ENCODE peak calls at places on chromosomes 13 and 19, in six cellular contexts. C, B, X, K, G and L are unnamed samples.

GRCh38 chr19:39407644-39408391 is 1.2 kb downstream of the ZFP36 start:
- DNase-seq in C (peak; percentile 76), G (peak; percentile 74), X (no peak), K (peak; percentile 92), B (peak; percentile 54), L (peak; percentile 80)

GRCh38 chr13:98482476-98483444 is 94.1 kb downstream of the STK24 start:
- DNase-seq in X (no peak), C (peak; percentile 22), B (no peak), G (no peak), K (peak; percentile 41), L (no peak)

GRCh38 chr19:16118489-16119033 is 6.9 kb downstream of the RAB8A start:
- DNase-seq in C (peak; percentile 65), G (no peak), X (no peak), B (no peak), K (peak; percentile 80), L (no peak)

GRCh38 chr13:43786766-43787517 is at the start of gene ENOX1:
- DNase-seq in B (peak; percentile 67), K (peak; percentile 37), C (peak; percentile 37), X (peak; percentile 38), G (no peak), L (no peak)

GRCh38 chr19:38734426-38735256 is 9.6 kb downstream of the CAPN12 start:
- DNase-seq in X (peak; percentile 58), B (no peak), C (peak; percentile 34), K (peak; percentile 78), G (no peak), L (peak; percentile 35)

GRCh38 chr13:40102854-40103253 is 447.4 kb downstream of the COG6 start:
- DNase-seq in B (no peak), K (peak; percentile 73), G (peak; percentile 57), X (no peak), C (peak; percentile 98), L (peak; percentile 2)

GRCh38 chr19:49831592-49831991 is 13.5 kb downstream of the MED25 start:
- DNase-seq in X (no peak), B (no peak), C (no peak), K (no peak), G (no peak), L (no peak)

GRCh38 chr13:99873141-99873540 is 98.4 kb downstream of the ZIC5 start:
- DNase-seq in G (no peak), C (no peak), X (no peak), K (no peak), B (no peak), L (no peak)

GRCh38 chr13:51328488-51328887 is 11.0 kb upstream of the SERPINE3 start:
- DNase-seq in B (peak; percentile 76), X (no peak), C (no peak), G (no peak), K (no peak), L (no peak)

GRCh38 chr19:57263244-57263643 is 17.0 kb upstream of the ZNF460 start:
- DNase-seq in G (no peak), B (no peak), C (no peak), X (no peak), K (no peak), L (no peak)

GRCh38 chr19:54320271-54320670 is 7.3 kb upstream of the LILRA5 start:
- DNase-seq in G (no peak), X (no peak), C (no peak), K (no peak), B (no peak), L (no peak)

GRCh38 chr13:58081301-58081820 is 449.8 kb downstream of the PCDH17 start:
- DNase-seq in X (no peak), G (no peak), K (no peak), B (no peak), C (no peak), L (no peak)

GRCh38 chr13:105991622-105992254 is 543.7 kb downstream of the EFNB2 start:
- DNase-seq in X (no peak), K (no peak), B (no peak), C (no peak), G (no peak), L (no peak)

GRCh38 chr13:97226788-97227627 is 4.9 kb downstream of the MBNL2 start:
- DNase-seq in G (no peak), K (peak; percentile 87), C (peak; percentile 31), X (no peak), B (no peak), L (peak; percentile 61)

GRCh38 chr13:41905600-41906254 is 55.2 kb downstream of the VWA8 start:
- DNase-seq in C (no peak), B (no peak), X (peak; percentile 50), G (no peak), K (peak; percentile 68), L (peak; percentile 32)